ENCODE peak calls at places on chromosomes 4 and X, in six cellular contexts. One of them, this sample, is unnamed.

GRCh38 chr4:57373971-57374370 is 263.8 kb upstream of the IGFBP7 start:
- DNase-seq in colonic mucosa: no peak
- DNase-seq in dorsolateral prefrontal cortex: no peak
- DNase-seq in small intestine: no peak
- DNase-seq in aorta: no peak
- DNase-seq in iPS DF 6.9: no peak
- DNase-seq in this sample: no peak

GRCh38 chr4:3766791-3767561 is 791 bp downstream of the ADRA2C start:
- DNase-seq in colonic mucosa: no peak
- DNase-seq in dorsolateral prefrontal cortex: no peak
- DNase-seq in iPS DF 6.9: no peak
- DNase-seq in small intestine: no peak
- DNase-seq in aorta: peak
- DNase-seq in this sample: no peak

GRCh38 chrX:67524428-67524827 is 19.4 kb upstream of the AR start:
- DNase-seq in aorta: no peak
- DNase-seq in small intestine: no peak
- DNase-seq in iPS DF 6.9: no peak
- DNase-seq in dorsolateral prefrontal cortex: no peak
- DNase-seq in colonic mucosa: no peak
- DNase-seq in this sample: no peak

GRCh38 chr4:83644677-83645639 is 109.0 kb downstream of the GPAT3 start:
- DNase-seq in aorta: no peak
- DNase-seq in dorsolateral prefrontal cortex: no peak
- DNase-seq in colonic mucosa: no peak
- DNase-seq in iPS DF 6.9: peak
- DNase-seq in small intestine: peak
- DNase-seq in this sample: no peak

GRCh38 chrX:38804481-38805293 is 3.4 kb downstream of the MID1IP1 start:
- DNase-seq in iPS DF 6.9: no peak
- DNase-seq in dorsolateral prefrontal cortex: no peak
- DNase-seq in colonic mucosa: no peak
- DNase-seq in small intestine: peak
- DNase-seq in aorta: peak
- DNase-seq in this sample: no peak

GRCh38 chr4:185559913-185560281 is 24.6 kb upstream of the PDLIM3 start:
- DNase-seq in aorta: peak
- DNase-seq in colonic mucosa: peak
- DNase-seq in small intestine: peak
- DNase-seq in dorsolateral prefrontal cortex: no peak
- DNase-seq in iPS DF 6.9: no peak
- DNase-seq in this sample: peak

GRCh38 chr4:147933779-147934178 is 201.9 kb downstream of the ARHGAP10 start:
- DNase-seq in aorta: no peak
- DNase-seq in small intestine: no peak
- DNase-seq in dorsolateral prefrontal cortex: no peak
- DNase-seq in iPS DF 6.9: no peak
- DNase-seq in colonic mucosa: no peak
- DNase-seq in this sample: no peak

GRCh38 chrX:96682516-96682915 is 2.1 kb upstream of the DIAPH2 start:
- DNase-seq in colonic mucosa: no peak
- DNase-seq in small intestine: no peak
- DNase-seq in aorta: no peak
- DNase-seq in dorsolateral prefrontal cortex: no peak
- DNase-seq in iPS DF 6.9: no peak
- DNase-seq in this sample: no peak

GRCh38 chr4:86973668-86974067 is 38.9 kb downstream of the AFF1 start:
- DNase-seq in colonic mucosa: no peak
- DNase-seq in aorta: no peak
- DNase-seq in small intestine: no peak
- DNase-seq in dorsolateral prefrontal cortex: no peak
- DNase-seq in iPS DF 6.9: no peak
- DNase-seq in this sample: no peak

GRCh38 chr4:105162123-105162796 is 15.6 kb downstream of the TET2 start:
- DNase-seq in iPS DF 6.9: no peak
- DNase-seq in aorta: no peak
- DNase-seq in dorsolateral prefrontal cortex: no peak
- DNase-seq in small intestine: no peak
- DNase-seq in colonic mucosa: no peak
- DNase-seq in this sample: no peak

GRCh38 chr4:14096406-14096965 is 469.0 kb upstream of the BOD1L1 start:
- DNase-seq in colonic mucosa: no peak
- DNase-seq in iPS DF 6.9: no peak
- DNase-seq in dorsolateral prefrontal cortex: no peak
- DNase-seq in aorta: no peak
- DNase-seq in small intestine: no peak
- DNase-seq in this sample: no peak

GRCh38 chr4:6071191-6071958 is 53.1 kb upstream of the C4orf50 start:
- DNase-seq in colonic mucosa: no peak
- DNase-seq in iPS DF 6.9: no peak
- DNase-seq in small intestine: no peak
- DNase-seq in dorsolateral prefrontal cortex: no peak
- DNase-seq in aorta: peak
- DNase-seq in this sample: no peak

GRCh38 chrX:130139474-130140201 is 26.0 kb downstream of the AIFM1 start:
- DNase-seq in iPS DF 6.9: no peak
- DNase-seq in aorta: no peak
- DNase-seq in small intestine: no peak
- DNase-seq in colonic mucosa: no peak
- DNase-seq in dorsolateral prefrontal cortex: no peak
- DNase-seq in this sample: no peak

GRCh38 chr4:158211288-158211687 is 1.0 kb downstream of the TMEM144 start:
- DNase-seq in small intestine: peak
- DNase-seq in colonic mucosa: peak
- DNase-seq in dorsolateral prefrontal cortex: no peak
- DNase-seq in iPS DF 6.9: no peak
- DNase-seq in aorta: no peak
- DNase-seq in this sample: no peak

GRCh38 chr4:159298502-159298901 is 195.6 kb downstream of the RAPGEF2 start:
- DNase-seq in aorta: no peak
- DNase-seq in dorsolateral prefrontal cortex: no peak
- DNase-seq in iPS DF 6.9: no peak
- DNase-seq in small intestine: no peak
- DNase-seq in colonic mucosa: no peak
- DNase-seq in this sample: peak

GRCh38 chr4:21795091-21795490 is 153.5 kb downstream of the KCNIP4 start:
- DNase-seq in dorsolateral prefrontal cortex: no peak
- DNase-seq in aorta: no peak
- DNase-seq in iPS DF 6.9: no peak
- DNase-seq in colonic mucosa: no peak
- DNase-seq in small intestine: no peak
- DNase-seq in this sample: no peak

GRCh38 chr4:154491731-154492249 is at the start of gene DCHS2:
- DNase-seq in iPS DF 6.9: no peak
- DNase-seq in small intestine: peak
- DNase-seq in dorsolateral prefrontal cortex: no peak
- DNase-seq in aorta: peak
- DNase-seq in colonic mucosa: peak
- DNase-seq in this sample: no peak

GRCh38 chrX:112967341-112967740 is 126.7 kb upstream of the AMOT start:
- DNase-seq in dorsolateral prefrontal cortex: no peak
- DNase-seq in colonic mucosa: no peak
- DNase-seq in iPS DF 6.9: no peak
- DNase-seq in small intestine: no peak
- DNase-seq in aorta: no peak
- DNase-seq in this sample: peak

GRCh38 chr4:76238701-76239100 is 12.8 kb upstream of the FAM47E start:
- DNase-seq in iPS DF 6.9: no peak
- DNase-seq in small intestine: no peak
- DNase-seq in colonic mucosa: no peak
- DNase-seq in aorta: no peak
- DNase-seq in dorsolateral prefrontal cortex: no peak
- DNase-seq in this sample: no peak

GRCh38 chrX:153900806-153901752 is 3.4 kb upstream of the AVPR2 start:
- DNase-seq in aorta: peak
- DNase-seq in iPS DF 6.9: no peak
- DNase-seq in dorsolateral prefrontal cortex: no peak
- DNase-seq in colonic mucosa: peak
- DNase-seq in small intestine: no peak
- DNase-seq in this sample: peak

GRCh38 chr4:25970241-25970675 is 56.2 kb downstream of the SMIM20 start:
- DNase-seq in colonic mucosa: peak
- DNase-seq in aorta: no peak
- DNase-seq in small intestine: peak
- DNase-seq in dorsolateral prefrontal cortex: no peak
- DNase-seq in iPS DF 6.9: no peak
- DNase-seq in this sample: no peak

GRCh38 chr4:152579916-152580315 is 44.0 kb upstream of the FBXW7 start:
- DNase-seq in iPS DF 6.9: no peak
- DNase-seq in colonic mucosa: no peak
- DNase-seq in aorta: no peak
- DNase-seq in small intestine: no peak
- DNase-seq in dorsolateral prefrontal cortex: no peak
- DNase-seq in this sample: no peak

GRCh38 chrX:131262738-131263679 is 26.1 kb downstream of the IGSF1 start:
- DNase-seq in aorta: no peak
- DNase-seq in dorsolateral prefrontal cortex: no peak
- DNase-seq in iPS DF 6.9: peak
- DNase-seq in small intestine: no peak
- DNase-seq in colonic mucosa: no peak
- DNase-seq in this sample: no peak

GRCh38 chrX:133726211-133726630 is 259.2 kb downstream of the GPC3 start:
- DNase-seq in small intestine: peak
- DNase-seq in dorsolateral prefrontal cortex: no peak
- DNase-seq in aorta: no peak
- DNase-seq in colonic mucosa: no peak
- DNase-seq in iPS DF 6.9: no peak
- DNase-seq in this sample: peak

GRCh38 chrX:83916525-83916924 is 55.6 kb downstream of the CYLC1 start:
- DNase-seq in small intestine: peak
- DNase-seq in colonic mucosa: no peak
- DNase-seq in dorsolateral prefrontal cortex: no peak
- DNase-seq in iPS DF 6.9: no peak
- DNase-seq in aorta: no peak
- DNase-seq in this sample: no peak

GRCh38 chr4:663046-663437 is 11.0 kb downstream of the ATP5ME start:
- DNase-seq in dorsolateral prefrontal cortex: no peak
- DNase-seq in iPS DF 6.9: no peak
- DNase-seq in small intestine: no peak
- DNase-seq in colonic mucosa: no peak
- DNase-seq in aorta: peak
- DNase-seq in this sample: no peak

GRCh38 chrX:6694977-6695376 is 160.1 kb upstream of the VCX3A start:
- DNase-seq in colonic mucosa: no peak
- DNase-seq in iPS DF 6.9: no peak
- DNase-seq in aorta: no peak
- DNase-seq in dorsolateral prefrontal cortex: no peak
- DNase-seq in small intestine: no peak
- DNase-seq in this sample: no peak

GRCh38 chr4:158671665-158671914 is at the start of gene C4orf46:
- DNase-seq in colonic mucosa: no peak
- DNase-seq in dorsolateral prefrontal cortex: no peak
- DNase-seq in small intestine: no peak
- DNase-seq in iPS DF 6.9: no peak
- DNase-seq in aorta: no peak
- DNase-seq in this sample: no peak

GRCh38 chr4:127618427-127618826 is 14.3 kb upstream of the INTU start:
- DNase-seq in aorta: no peak
- DNase-seq in small intestine: no peak
- DNase-seq in dorsolateral prefrontal cortex: no peak
- DNase-seq in iPS DF 6.9: no peak
- DNase-seq in colonic mucosa: no peak
- DNase-seq in this sample: no peak

GRCh38 chr4:6201580-6202091 is 1.3 kb upstream of the JAKMIP1 start:
- DNase-seq in dorsolateral prefrontal cortex: no peak
- DNase-seq in colonic mucosa: no peak
- DNase-seq in small intestine: peak
- DNase-seq in iPS DF 6.9: no peak
- DNase-seq in aorta: no peak
- DNase-seq in this sample: no peak

GRCh38 chr4:4712800-4713528 is 146.5 kb upstream of the MSX1 start:
- DNase-seq in small intestine: no peak
- DNase-seq in iPS DF 6.9: no peak
- DNase-seq in aorta: no peak
- DNase-seq in colonic mucosa: no peak
- DNase-seq in dorsolateral prefrontal cortex: no peak
- DNase-seq in this sample: no peak

GRCh38 chr4:128163177-128164117 is 102.3 kb downstream of the LARP1B start:
- DNase-seq in iPS DF 6.9: no peak
- DNase-seq in small intestine: no peak
- DNase-seq in colonic mucosa: no peak
- DNase-seq in aorta: no peak
- DNase-seq in dorsolateral prefrontal cortex: no peak
- DNase-seq in this sample: peak

GRCh38 chrX:2691543-2692220 is 587 bp downstream of the CD99 start:
- DNase-seq in small intestine: no peak
- DNase-seq in colonic mucosa: peak
- DNase-seq in iPS DF 6.9: no peak
- DNase-seq in aorta: peak
- DNase-seq in dorsolateral prefrontal cortex: no peak
- DNase-seq in this sample: no peak
- H3K27ac ChIP-seq in small intestine: peak
- H3K27ac ChIP-seq in colonic mucosa: peak
- H3K27ac ChIP-seq in iPS DF 6.9: no peak
- H3K27ac ChIP-seq in aorta: no peak
- H3K27ac ChIP-seq in dorsolateral prefrontal cortex: no peak
- H3K27ac ChIP-seq in this sample: peak

GRCh38 chr4:143616771-143617170 is 83.7 kb downstream of the FREM3 start:
- DNase-seq in iPS DF 6.9: no peak
- DNase-seq in aorta: no peak
- DNase-seq in small intestine: no peak
- DNase-seq in colonic mucosa: no peak
- DNase-seq in dorsolateral prefrontal cortex: no peak
- DNase-seq in this sample: peak
- H3K27ac ChIP-seq in iPS DF 6.9: no peak
- H3K27ac ChIP-seq in aorta: no peak
- H3K27ac ChIP-seq in small intestine: no peak
- H3K27ac ChIP-seq in colonic mucosa: no peak
- H3K27ac ChIP-seq in dorsolateral prefrontal cortex: no peak
- H3K27ac ChIP-seq in this sample: no peak

DNA sequence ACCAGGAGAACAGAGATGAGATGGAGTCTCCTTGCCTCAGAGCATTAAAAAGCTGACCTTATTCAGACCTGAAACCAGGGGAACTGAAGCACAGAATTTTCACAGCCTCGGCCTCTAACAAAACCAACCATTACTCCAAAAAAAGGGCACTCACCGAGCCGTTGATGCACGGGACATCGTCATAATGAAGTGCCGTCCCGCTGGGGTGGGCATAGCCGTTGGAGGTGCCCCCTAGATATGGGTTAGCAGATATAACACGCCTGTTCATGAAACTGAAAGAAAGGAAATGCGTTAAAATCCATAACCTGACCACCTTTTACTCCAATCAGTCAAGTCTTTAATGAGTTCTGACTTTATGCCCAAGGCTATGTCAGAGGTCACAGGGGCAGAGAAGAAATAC is 153.6 kb downstream of the AFAP1 start:
- DNase-seq in small intestine: no peak
- DNase-seq in dorsolateral prefrontal cortex: no peak
- DNase-seq in aorta: no peak
- DNase-seq in iPS DF 6.9: no peak
- DNase-seq in colonic mucosa: no peak
- DNase-seq in this sample: no peak
- H3K27ac ChIP-seq in small intestine: no peak
- H3K27ac ChIP-seq in dorsolateral prefrontal cortex: no peak
- H3K27ac ChIP-seq in aorta: no peak
- H3K27ac ChIP-seq in iPS DF 6.9: no peak
- H3K27ac ChIP-seq in colonic mucosa: no peak
- H3K27ac ChIP-seq in this sample: no peak

GRCh38 chr4:176065365-176066249 is at the start of gene WDR17:
- DNase-seq in small intestine: peak
- DNase-seq in aorta: peak
- DNase-seq in dorsolateral prefrontal cortex: peak
- DNase-seq in iPS DF 6.9: peak
- DNase-seq in colonic mucosa: peak
- DNase-seq in this sample: no peak
- H3K27ac ChIP-seq in small intestine: no peak
- H3K27ac ChIP-seq in aorta: no peak
- H3K27ac ChIP-seq in dorsolateral prefrontal cortex: peak
- H3K27ac ChIP-seq in iPS DF 6.9: no peak
- H3K27ac ChIP-seq in colonic mucosa: no peak
- H3K27ac ChIP-seq in this sample: no peak

GRCh38 chr4:17166954-17167353 is 268.5 kb upstream of the LDB2 start:
- DNase-seq in small intestine: no peak
- DNase-seq in dorsolateral prefrontal cortex: no peak
- DNase-seq in iPS DF 6.9: no peak
- DNase-seq in colonic mucosa: no peak
- DNase-seq in aorta: no peak
- DNase-seq in this sample: no peak
- H3K27ac ChIP-seq in small intestine: no peak
- H3K27ac ChIP-seq in dorsolateral prefrontal cortex: peak
- H3K27ac ChIP-seq in iPS DF 6.9: no peak
- H3K27ac ChIP-seq in colonic mucosa: no peak
- H3K27ac ChIP-seq in aorta: peak
- H3K27ac ChIP-seq in this sample: no peak

This sample was measured in epithelial cell of prostate.